ENCODE peak calls at places on chromosomes 4 and X, in six cellular contexts. E is M059J; C is stimulated activated CD4-positive, alpha-beta T cell treated with anti-CD3 and anti-CD28 coated beads, Interleukin-1b, Interleukin-23, amount 100 ng/mL, for 24 hours; K is activated CD8-positive, alpha-beta T cell treated with anti-CD3 and anti-CD28 coated beads for 36 hours; G is germinal center; J is coronary artery. Z is an unnamed sample.

GRCh38 chr4:113673450-113673849 is 88.1 kb downstream of the CAMK2D start:
- DNase-seq in C (no peak), J (no peak), G (no peak), E (peak; percentile 86), K (peak; percentile 77), Z (peak; percentile 13)

GRCh38 chrX:47278684-47279083 is 45.9 kb downstream of the USP11 start:
- DNase-seq in C (no peak), G (no peak), J (no peak), K (no peak), E (no peak), Z (no peak)

GRCh38 chr4:14348506-14348905 is 653.8 kb upstream of the CPEB2 start:
- DNase-seq in C (no peak), E (peak; percentile 48), G (no peak), J (no peak), K (no peak), Z (no peak)

GRCh38 chr4:8169763-8170162 is 11.2 kb upstream of the ABLIM2 start:
- DNase-seq in K (no peak), G (no peak), J (no peak), E (no peak), C (no peak), Z (no peak)

GRCh38 chrX:119482497-119483480 is 14.5 kb downstream of the SLC25A5 start:
- DNase-seq in G (peak; percentile 53), J (peak; percentile 72), C (peak; percentile 54), K (peak; percentile 73), E (peak; percentile 82), Z (no peak)

GRCh38 chrX:69961365-69962072 is 88.2 kb downstream of the AWAT2 start:
- DNase-seq in G (no peak), C (no peak), E (no peak), J (no peak), K (no peak), Z (no peak)

GRCh38 chrX:13432776-13433605 is 113.1 kb upstream of the ATXN3L start:
- DNase-seq in C (no peak), K (no peak), J (no peak), E (peak; percentile 84), G (no peak), Z (no peak)

GRCh38 chr4:1330761-1331590 is 16.0 kb upstream of the UVSSA start:
- DNase-seq in E (no peak), G (no peak), J (no peak), K (peak; percentile 82), C (peak; percentile 48), Z (no peak)

GRCh38 chr4:12458621-12459020 is 1025.5 kb downstream of the RAB28 start:
- DNase-seq in K (no peak), C (no peak), J (no peak), E (no peak), G (no peak), Z (no peak)

GRCh38 chr4:109850601-109851000 is 2.7 kb downstream of the LRIT3 start:
- DNase-seq in J (no peak), C (no peak), E (no peak), G (no peak), K (no peak), Z (no peak)

Z was measured in epithelial cell of proximal tubule.